ENCODE peak calls at places on chromosome X, in seven cellular contexts. One of them, this sample, is unnamed.

GRCh38 chrX:9538544-9539045 is 73.7 kb downstream of the TBL1X start:
- DNase-seq in fibroblast of the aortic adventitia: no peak
- DNase-seq in upper lobe of left lung: no peak
- DNase-seq in CD4-positive, alpha-beta T cell: no peak
- DNase-seq in sigmoid colon: no peak
- DNase-seq in WTC11: no peak
- DNase-seq in fibroblast of pulmonary artery: no peak
- DNase-seq in this sample: no peak

GRCh38 chrX:66638591-66639500 is at the start of gene EDA2R:
- DNase-seq in sigmoid colon: no peak
- DNase-seq in fibroblast of pulmonary artery: peak; percentile 88
- DNase-seq in upper lobe of left lung: peak; percentile 41
- DNase-seq in CD4-positive, alpha-beta T cell: no peak
- DNase-seq in fibroblast of the aortic adventitia: peak; percentile 87
- DNase-seq in WTC11: peak; percentile 38
- DNase-seq in this sample: peak; percentile 9

GRCh38 chrX:38940547-38940946 is 139.3 kb downstream of the MID1IP1 start:
- DNase-seq in CD4-positive, alpha-beta T cell: no peak
- DNase-seq in fibroblast of pulmonary artery: peak; percentile 28
- DNase-seq in WTC11: no peak
- DNase-seq in upper lobe of left lung: no peak
- DNase-seq in fibroblast of the aortic adventitia: peak; percentile 64
- DNase-seq in sigmoid colon: no peak
- DNase-seq in this sample: no peak

GRCh38 chrX:45715787-45716186 is 515.1 kb upstream of the DIPK2B start:
- DNase-seq in sigmoid colon: no peak
- DNase-seq in fibroblast of pulmonary artery: no peak
- DNase-seq in CD4-positive, alpha-beta T cell: no peak
- DNase-seq in upper lobe of left lung: no peak
- DNase-seq in WTC11: no peak
- DNase-seq in fibroblast of the aortic adventitia: no peak
- DNase-seq in this sample: no peak

GRCh38 chrX:71652405-71652804 is 14.9 kb upstream of the LOC101059915 start:
- DNase-seq in CD4-positive, alpha-beta T cell: no peak
- DNase-seq in fibroblast of the aortic adventitia: peak; percentile 66
- DNase-seq in fibroblast of pulmonary artery: peak; percentile 68
- DNase-seq in sigmoid colon: no peak
- DNase-seq in upper lobe of left lung: peak; percentile 39
- DNase-seq in WTC11: peak; percentile 42
- DNase-seq in this sample: peak; percentile 51

GRCh38 chrX:55839480-55839879 is 121.9 kb downstream of the RRAGB start:
- DNase-seq in CD4-positive, alpha-beta T cell: no peak
- DNase-seq in upper lobe of left lung: no peak
- DNase-seq in sigmoid colon: no peak
- DNase-seq in fibroblast of the aortic adventitia: no peak
- DNase-seq in WTC11: peak; percentile 64
- DNase-seq in fibroblast of pulmonary artery: no peak
- DNase-seq in this sample: no peak

GRCh38 chrX:71989768-71990167 is 79.1 kb downstream of the NHSL2 start:
- DNase-seq in fibroblast of pulmonary artery: peak; percentile 85
- DNase-seq in CD4-positive, alpha-beta T cell: no peak
- DNase-seq in upper lobe of left lung: no peak
- DNase-seq in WTC11: no peak
- DNase-seq in fibroblast of the aortic adventitia: peak; percentile 94
- DNase-seq in sigmoid colon: no peak
- DNase-seq in this sample: no peak

GRCh38 chrX:109872021-109872730 is 130.7 kb upstream of the TMEM164 start:
- DNase-seq in CD4-positive, alpha-beta T cell: no peak
- DNase-seq in upper lobe of left lung: no peak
- DNase-seq in fibroblast of pulmonary artery: no peak
- DNase-seq in WTC11: no peak
- DNase-seq in sigmoid colon: no peak
- DNase-seq in fibroblast of the aortic adventitia: peak; percentile 81
- DNase-seq in this sample: no peak

GRCh38 chrX:135927897-135928296 is 34.4 kb downstream of the SAGE1 start:
- DNase-seq in upper lobe of left lung: no peak
- DNase-seq in sigmoid colon: no peak
- DNase-seq in WTC11: no peak
- DNase-seq in fibroblast of the aortic adventitia: no peak
- DNase-seq in fibroblast of pulmonary artery: no peak
- DNase-seq in CD4-positive, alpha-beta T cell: no peak
- DNase-seq in this sample: no peak

GRCh38 chrX:3175659-3176438 is 134.6 kb downstream of the ARSF start:
- DNase-seq in upper lobe of left lung: no peak
- DNase-seq in CD4-positive, alpha-beta T cell: no peak
- DNase-seq in fibroblast of the aortic adventitia: peak; percentile 45
- DNase-seq in sigmoid colon: no peak
- DNase-seq in fibroblast of pulmonary artery: peak; percentile 42
- DNase-seq in WTC11: no peak
- DNase-seq in this sample: no peak

GRCh38 chrX:110089656-110090404 is 86.9 kb downstream of the TMEM164 start:
- DNase-seq in fibroblast of pulmonary artery: peak; percentile 31
- DNase-seq in sigmoid colon: no peak
- DNase-seq in CD4-positive, alpha-beta T cell: no peak
- DNase-seq in WTC11: no peak
- DNase-seq in upper lobe of left lung: peak; percentile 49
- DNase-seq in fibroblast of the aortic adventitia: no peak
- DNase-seq in this sample: no peak

GRCh38 chrX:134172588-134173259 is 64.3 kb upstream of the CCDC160 start:
- DNase-seq in CD4-positive, alpha-beta T cell: peak; percentile 42
- DNase-seq in fibroblast of the aortic adventitia: no peak
- DNase-seq in upper lobe of left lung: no peak
- DNase-seq in sigmoid colon: no peak
- DNase-seq in WTC11: no peak
- DNase-seq in fibroblast of pulmonary artery: no peak
- DNase-seq in this sample: no peak

GRCh38 chrX:71671043-71671829 is 3.9 kb downstream of the LOC101059915 start:
- DNase-seq in CD4-positive, alpha-beta T cell: no peak
- DNase-seq in upper lobe of left lung: no peak
- DNase-seq in fibroblast of pulmonary artery: no peak
- DNase-seq in sigmoid colon: no peak
- DNase-seq in WTC11: no peak
- DNase-seq in fibroblast of the aortic adventitia: no peak
- DNase-seq in this sample: no peak

GRCh38 chrX:86148024-86148511 is at the start of gene DACH2:
- DNase-seq in WTC11: peak; percentile 87
- DNase-seq in CD4-positive, alpha-beta T cell: peak; percentile 42
- DNase-seq in sigmoid colon: peak; percentile 87
- DNase-seq in fibroblast of pulmonary artery: peak; percentile 57
- DNase-seq in upper lobe of left lung: peak; percentile 69
- DNase-seq in fibroblast of the aortic adventitia: peak; percentile 16
- DNase-seq in this sample: peak; percentile 73

GRCh38 chrX:43586855-43587254 is 69.2 kb upstream of the MAOA start:
- DNase-seq in fibroblast of pulmonary artery: no peak
- DNase-seq in sigmoid colon: no peak
- DNase-seq in WTC11: no peak
- DNase-seq in fibroblast of the aortic adventitia: no peak
- DNase-seq in upper lobe of left lung: no peak
- DNase-seq in CD4-positive, alpha-beta T cell: no peak
- DNase-seq in this sample: no peak

GRCh38 chrX:2500091-2500680 is 590 bp downstream of the DHRSX start:
- DNase-seq in fibroblast of the aortic adventitia: peak; percentile 48
- DNase-seq in fibroblast of pulmonary artery: peak; percentile 55
- DNase-seq in CD4-positive, alpha-beta T cell: peak; percentile 45
- DNase-seq in WTC11: peak; percentile 51
- DNase-seq in sigmoid colon: no peak
- DNase-seq in upper lobe of left lung: peak; percentile 47
- DNase-seq in this sample: peak; percentile 50

GRCh38 chrX:150870487-150871340 is 27.8 kb downstream of the CD99L2 start:
- DNase-seq in upper lobe of left lung: no peak
- DNase-seq in fibroblast of the aortic adventitia: no peak
- DNase-seq in sigmoid colon: no peak
- DNase-seq in CD4-positive, alpha-beta T cell: no peak
- DNase-seq in fibroblast of pulmonary artery: peak; percentile 67
- DNase-seq in WTC11: no peak
- DNase-seq in this sample: no peak

GRCh38 chrX:118756111-118756510 is 28.7 kb downstream of the IL13RA1 start:
- DNase-seq in CD4-positive, alpha-beta T cell: no peak
- DNase-seq in fibroblast of the aortic adventitia: peak; percentile 45
- DNase-seq in sigmoid colon: no peak
- DNase-seq in WTC11: no peak
- DNase-seq in fibroblast of pulmonary artery: peak; percentile 38
- DNase-seq in upper lobe of left lung: no peak
- DNase-seq in this sample: no peak

GRCh38 chrX:115892787-115893671 is 277.5 kb upstream of the AGTR2 start:
- DNase-seq in WTC11: peak; percentile 21
- DNase-seq in fibroblast of pulmonary artery: peak; percentile 21
- DNase-seq in upper lobe of left lung: peak; percentile 44
- DNase-seq in fibroblast of the aortic adventitia: peak; percentile 86
- DNase-seq in sigmoid colon: peak; percentile 80
- DNase-seq in CD4-positive, alpha-beta T cell: no peak
- DNase-seq in this sample: no peak
- TF ChIP-seq CTCF in WTC11: no peak
- TF ChIP-seq CTCF in fibroblast of pulmonary artery: no peak
- TF ChIP-seq CTCF in upper lobe of left lung: peak; percentile 13
- TF ChIP-seq CTCF in fibroblast of the aortic adventitia: peak; percentile 37
- TF ChIP-seq CTCF in sigmoid colon: peak; percentile 65
- TF ChIP-seq CTCF in CD4-positive, alpha-beta T cell: no peak
- TF ChIP-seq CTCF in this sample: no peak

GRCh38 chrX:78124304-78124703 is 15.1 kb downstream of the TAF9B start:
- DNase-seq in fibroblast of the aortic adventitia: peak; percentile 13
- DNase-seq in CD4-positive, alpha-beta T cell: no peak
- DNase-seq in upper lobe of left lung: no peak
- DNase-seq in WTC11: no peak
- DNase-seq in fibroblast of pulmonary artery: peak; percentile 28
- DNase-seq in sigmoid colon: no peak
- DNase-seq in this sample: no peak
- TF ChIP-seq CTCF in fibroblast of the aortic adventitia: no peak
- TF ChIP-seq CTCF in CD4-positive, alpha-beta T cell: no peak
- TF ChIP-seq CTCF in upper lobe of left lung: no peak
- TF ChIP-seq CTCF in WTC11: no peak
- TF ChIP-seq CTCF in fibroblast of pulmonary artery: peak; percentile 35
- TF ChIP-seq CTCF in sigmoid colon: no peak
- TF ChIP-seq CTCF in this sample: peak; percentile 29

DNA sequence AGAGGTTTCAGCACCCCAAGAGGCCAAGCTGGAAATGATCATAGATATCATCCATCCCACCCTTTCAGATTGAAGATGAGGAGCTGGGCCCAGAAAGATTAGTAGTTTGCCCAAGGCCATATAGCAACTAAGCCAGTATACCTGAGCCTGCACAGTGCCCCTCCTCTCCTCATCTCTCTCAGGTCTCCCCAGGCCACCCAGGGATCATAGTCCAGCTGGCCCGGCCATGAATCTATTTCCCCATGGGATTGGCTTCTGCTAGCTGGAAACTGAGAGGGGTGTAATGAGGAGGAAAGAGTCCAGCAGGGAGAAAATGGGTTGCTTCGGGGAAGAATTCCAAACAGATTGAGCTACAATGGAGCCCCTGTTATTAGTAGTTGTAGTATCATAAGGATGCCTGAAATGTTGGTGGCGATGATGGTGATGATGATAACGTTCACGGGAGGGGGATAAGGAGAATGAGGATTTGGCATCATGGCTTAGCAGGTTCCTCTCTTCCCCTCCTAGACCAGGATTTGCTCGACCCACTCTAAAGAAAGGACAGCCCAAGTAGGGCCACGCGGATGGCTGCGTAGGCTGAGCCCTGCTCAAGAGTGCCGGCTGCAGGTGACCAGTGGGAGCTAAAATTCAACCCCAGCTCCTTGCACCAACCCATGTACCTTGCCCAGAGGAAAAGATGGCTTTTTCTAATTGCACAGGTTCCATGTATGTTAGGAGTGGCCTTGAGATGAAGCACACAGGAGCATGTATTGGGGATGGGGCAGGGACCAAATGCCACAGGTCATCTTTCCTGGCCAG is 117.8 kb upstream of the PJA1 start:
- DNase-seq in fibroblast of pulmonary artery: no peak
- DNase-seq in WTC11: peak; percentile 26
- DNase-seq in CD4-positive, alpha-beta T cell: no peak
- DNase-seq in sigmoid colon: no peak
- DNase-seq in upper lobe of left lung: no peak
- DNase-seq in fibroblast of the aortic adventitia: no peak
- DNase-seq in this sample: no peak
- TF ChIP-seq CTCF in fibroblast of pulmonary artery: no peak
- TF ChIP-seq CTCF in WTC11: no peak
- TF ChIP-seq CTCF in CD4-positive, alpha-beta T cell: no peak
- TF ChIP-seq CTCF in sigmoid colon: no peak
- TF ChIP-seq CTCF in upper lobe of left lung: no peak
- TF ChIP-seq CTCF in fibroblast of the aortic adventitia: peak; percentile 2
- TF ChIP-seq CTCF in this sample: no peak

DNA sequence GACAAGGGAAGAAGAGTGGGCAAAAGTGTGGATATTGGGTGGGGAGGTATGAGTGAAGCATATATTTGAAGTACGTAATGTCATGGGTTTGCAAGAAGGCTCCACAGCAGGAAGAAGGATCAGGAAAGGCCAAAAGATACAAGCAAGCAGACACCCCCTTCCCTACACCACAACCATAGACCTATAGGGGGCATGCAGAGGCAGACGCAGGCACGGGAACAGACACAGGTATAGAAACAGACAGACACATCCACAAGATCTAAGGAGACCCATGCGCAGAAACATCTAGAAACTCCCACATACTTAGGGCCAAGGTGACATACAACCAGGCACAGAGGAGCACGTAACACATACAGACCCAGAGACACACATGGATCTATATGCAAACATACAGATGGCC is 14.3 kb downstream of the FGD1 start:
- DNase-seq in sigmoid colon: no peak
- DNase-seq in WTC11: peak; percentile 23
- DNase-seq in fibroblast of the aortic adventitia: no peak
- DNase-seq in fibroblast of pulmonary artery: no peak
- DNase-seq in upper lobe of left lung: no peak
- DNase-seq in CD4-positive, alpha-beta T cell: no peak
- DNase-seq in this sample: no peak
- TF ChIP-seq CTCF in sigmoid colon: no peak
- TF ChIP-seq CTCF in WTC11: no peak
- TF ChIP-seq CTCF in fibroblast of the aortic adventitia: peak; percentile 20
- TF ChIP-seq CTCF in fibroblast of pulmonary artery: peak; percentile 22
- TF ChIP-seq CTCF in upper lobe of left lung: no peak
- TF ChIP-seq CTCF in CD4-positive, alpha-beta T cell: no peak
- TF ChIP-seq CTCF in this sample: peak; percentile 17

DNA sequence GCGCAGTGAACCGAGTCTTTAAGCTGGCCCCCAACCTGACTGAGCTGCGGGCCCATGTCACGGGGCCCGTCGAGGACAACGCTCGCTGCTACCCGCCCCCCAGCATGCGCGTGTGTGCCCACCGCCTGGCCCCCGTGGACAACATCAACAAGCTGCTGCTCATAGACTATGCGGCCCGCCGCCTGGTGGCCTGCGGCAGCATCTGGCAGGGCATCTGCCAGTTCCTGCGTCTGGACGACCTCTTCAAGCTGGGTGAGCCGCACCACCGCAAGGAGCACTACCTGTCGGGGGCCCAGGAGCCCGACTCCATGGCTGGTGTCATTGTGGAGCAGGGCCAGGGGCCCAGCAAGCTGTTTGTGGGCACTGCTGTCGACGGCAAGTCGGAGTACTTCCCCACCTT is 2.2 kb downstream of the PLXNA3 start:
- DNase-seq in fibroblast of the aortic adventitia: no peak
- DNase-seq in CD4-positive, alpha-beta T cell: no peak
- DNase-seq in WTC11: no peak
- DNase-seq in upper lobe of left lung: no peak
- DNase-seq in sigmoid colon: no peak
- DNase-seq in fibroblast of pulmonary artery: no peak
- DNase-seq in this sample: no peak
- TF ChIP-seq CTCF in fibroblast of the aortic adventitia: no peak
- TF ChIP-seq CTCF in CD4-positive, alpha-beta T cell: no peak
- TF ChIP-seq CTCF in WTC11: no peak
- TF ChIP-seq CTCF in upper lobe of left lung: no peak
- TF ChIP-seq CTCF in sigmoid colon: no peak
- TF ChIP-seq CTCF in fibroblast of pulmonary artery: no peak
- TF ChIP-seq CTCF in this sample: no peak